ENCODE peak calls at places on chromosomes 13 and 19, in nine cellular contexts. U, E, X, L, K, S, F, N and Q are unnamed samples.

GRCh38 chr19:28292822-28293500 is 920.0 kb downstream of the UQCRFS1 start:
- DNase-seq in U (no peak), E (no peak), X (peak), L (no peak), K (no peak), S (no peak), F (peak), N (no peak), Q (peak)

GRCh38 chr13:62250501-62251175 is 835.0 kb upstream of the PCDH20 start:
- DNase-seq in U (no peak), E (no peak), X (no peak), L (no peak), K (no peak), S (peak), F (no peak), N (no peak), Q (no peak)

GRCh38 chr13:100573121-100573520 is 15.5 kb downstream of the GGACT start:
- DNase-seq in U (peak), E (peak), X (peak), L (peak), K (no peak), S (peak), F (peak), N (peak), Q (peak)

GRCh38 chr13:23615677-23616076 is 45.5 kb downstream of the TNFRSF19 start:
- DNase-seq in U (no peak), E (no peak), X (no peak), L (no peak), K (no peak), S (no peak), F (no peak), N (no peak), Q (no peak)

GRCh38 chr13:27168870-27169525 is 2.6 kb downstream of the USP12 start:
- DNase-seq in U (peak), E (no peak), X (no peak), L (no peak), K (no peak), S (no peak), F (no peak), N (no peak), Q (no peak)

GRCh38 chr13:113205428-113205931 is 3.0 kb downstream of the PCID2 start:
- DNase-seq in U (no peak), E (no peak), X (no peak), L (no peak), K (no peak), S (peak), F (no peak), N (no peak), Q (no peak)

GRCh38 chr19:40576181-40576584 is 490 bp upstream of the SHKBP1 start:
- DNase-seq in U (no peak), E (peak), X (peak), L (no peak), K (no peak), S (no peak), F (no peak), N (no peak), Q (peak)

GRCh38 chr13:48194392-48194754 is 38.6 kb upstream of the ITM2B start:
- DNase-seq in U (peak), E (no peak), X (no peak), L (no peak), K (no peak), S (peak), F (no peak), N (no peak), Q (no peak)

GRCh38 chr19:53102701-53103140 is 501 bp downstream of the ZNF160 start:
- DNase-seq in U (peak), E (peak), X (peak), L (peak), K (no peak), S (peak), F (peak), N (peak), Q (peak)

GRCh38 chr19:18519962-18520847 is 1.7 kb downstream of the ELL start:
- DNase-seq in U (peak), E (peak), X (peak), L (peak), K (peak), S (peak), F (peak), N (peak), Q (peak)

GRCh38 chr13:74529968-74530367 is 395.8 kb upstream of the KLF12 start:
- DNase-seq in U (no peak), E (no peak), X (no peak), L (no peak), K (no peak), S (peak), F (no peak), N (no peak), Q (no peak)

DNA sequence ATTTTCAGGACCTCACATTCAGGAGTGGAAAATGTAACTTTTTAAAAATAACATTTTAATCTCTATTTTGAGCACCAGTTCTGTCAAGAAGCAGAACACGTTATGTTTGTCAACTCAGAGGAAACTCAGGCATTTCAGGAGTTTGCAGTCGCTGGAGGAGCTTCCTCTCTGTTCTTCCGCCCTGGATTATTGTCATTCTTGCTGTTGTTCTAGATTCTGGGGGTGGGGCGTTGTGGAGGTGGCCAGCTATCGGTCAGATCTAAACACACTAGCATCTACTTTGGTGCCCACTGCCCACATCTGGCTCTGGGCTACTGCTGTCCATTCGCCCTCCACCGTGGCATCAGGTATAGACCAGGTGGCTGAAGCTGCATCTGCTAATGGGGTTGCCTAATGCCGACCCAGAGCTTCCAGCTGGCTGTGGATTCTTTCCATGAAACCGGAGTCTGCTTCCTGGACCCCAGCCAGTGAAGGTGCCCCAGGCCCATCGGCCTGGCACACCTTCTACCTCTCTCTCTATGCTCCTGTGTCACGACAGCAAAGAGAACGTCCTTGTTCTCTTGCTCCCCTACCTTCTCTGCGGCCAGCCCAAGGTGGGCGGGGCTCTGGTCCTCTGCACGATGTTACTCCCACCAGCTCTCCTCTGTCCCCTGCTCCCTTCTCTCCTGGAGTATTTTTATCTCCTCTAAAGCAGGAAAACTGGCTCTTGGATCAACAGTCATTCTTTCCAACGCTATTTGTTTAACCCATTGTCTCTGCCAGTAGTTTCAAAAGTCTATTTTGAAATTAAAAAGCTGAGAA is 36.6 kb upstream of the DGKH start:
- DNase-seq in U (no peak), E (no peak), X (no peak), L (peak), K (peak), S (no peak), F (peak), N (peak), Q (peak)
- TF ChIP-seq CTCF in U (no peak), E (no peak), X (no peak), L (no peak), K (no peak), S (no peak), F (no peak), N (no peak), Q (no peak)

DNA sequence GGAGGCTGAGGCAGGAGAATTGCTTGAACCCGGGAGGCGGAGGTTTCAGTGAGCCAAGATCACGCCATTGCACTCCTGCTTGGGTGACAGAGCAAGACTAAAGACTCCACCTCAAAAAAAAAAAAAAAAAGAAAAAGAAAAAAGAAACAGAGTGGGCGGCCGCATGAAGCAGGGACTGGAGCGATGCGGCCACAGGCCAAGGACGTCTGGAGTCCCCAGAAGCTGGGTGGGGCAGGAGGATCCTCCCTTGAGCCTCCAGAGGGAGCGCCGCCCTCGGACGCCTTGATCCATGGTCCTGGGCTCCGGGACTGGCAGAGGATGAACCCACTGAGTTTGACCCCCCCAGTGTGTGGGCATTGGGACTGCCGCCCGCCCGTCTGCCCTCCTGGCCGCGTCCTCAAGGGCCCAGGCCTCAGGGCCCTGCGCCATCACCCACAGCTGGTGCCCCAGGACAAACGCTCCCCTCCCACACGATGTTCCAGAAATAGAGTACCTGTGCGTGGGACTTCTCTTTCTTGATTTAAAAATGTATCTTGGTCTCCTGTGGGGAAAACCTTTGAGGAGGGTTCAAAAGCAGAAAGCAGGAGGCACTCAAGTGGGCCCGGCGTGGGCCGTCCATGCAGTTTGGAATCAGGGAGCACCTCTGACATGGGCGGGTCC is 15.5 kb downstream of the BTBD2 start:
- DNase-seq in U (no peak), E (no peak), X (no peak), L (no peak), K (no peak), S (no peak), F (no peak), N (no peak), Q (no peak)
- TF ChIP-seq CTCF in U (no peak), E (no peak), X (no peak), L (no peak), K (no peak), S (no peak), F (no peak), N (no peak), Q (no peak)

GRCh38 chr19:41990615-41991014 is 3.4 kb downstream of the ATP1A3 start:
- DNase-seq in U (no peak), E (no peak), X (no peak), L (no peak), K (no peak), S (no peak), F (no peak), N (no peak), Q (no peak)
- TF ChIP-seq CTCF in U (no peak), E (no peak), X (no peak), L (no peak), K (no peak), S (no peak), F (no peak), N (no peak), Q (no peak)

DNA sequence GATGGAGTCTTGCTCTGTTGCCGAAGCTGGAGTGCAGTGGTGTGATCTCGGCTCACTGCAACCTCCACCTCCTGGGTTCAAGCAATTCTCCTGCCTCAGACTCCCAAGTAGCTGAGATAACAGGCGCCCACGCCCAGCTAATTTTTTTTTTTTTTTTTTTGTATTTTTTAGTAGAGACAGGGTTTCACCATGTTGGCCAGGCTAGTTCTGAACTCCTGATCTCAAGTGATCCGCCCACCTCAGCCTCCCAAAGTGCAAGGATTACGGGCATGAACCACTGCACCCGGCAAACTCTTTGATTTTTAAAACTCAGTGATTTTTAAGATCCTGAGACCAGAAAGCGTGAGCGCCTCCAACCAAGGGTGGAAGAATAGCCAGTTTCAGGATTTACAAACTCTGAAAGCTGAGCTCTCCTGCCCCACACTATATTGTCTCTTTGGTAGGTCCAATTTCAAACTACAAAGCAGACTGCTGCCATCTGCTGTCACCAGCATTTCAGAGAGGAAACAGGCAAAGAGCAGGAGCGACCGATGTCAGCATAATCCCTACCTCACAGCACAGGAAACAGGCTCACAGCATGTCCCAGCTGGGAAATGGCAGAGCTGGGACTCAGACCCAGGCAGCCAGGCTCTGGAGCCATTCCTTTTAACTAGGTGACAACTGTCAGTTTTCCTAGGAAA is 9.2 kb downstream of the NOSIP start:
- DNase-seq in U (no peak), E (no peak), X (peak), L (peak), K (no peak), S (no peak), F (no peak), N (peak), Q (peak)
- TF ChIP-seq CTCF in U (no peak), E (no peak), X (no peak), L (no peak), K (no peak), S (no peak), F (no peak), N (no peak), Q (peak)

GRCh38 chr19:13038306-13039210 is 43.3 kb downstream of the NFIX start:
- DNase-seq in U (no peak), E (no peak), X (no peak), L (no peak), K (no peak), S (no peak), F (no peak), N (no peak), Q (peak)
- TF ChIP-seq CTCF in U (no peak), E (no peak), X (no peak), L (no peak), K (no peak), S (no peak), F (no peak), N (no peak), Q (peak)

DNA sequence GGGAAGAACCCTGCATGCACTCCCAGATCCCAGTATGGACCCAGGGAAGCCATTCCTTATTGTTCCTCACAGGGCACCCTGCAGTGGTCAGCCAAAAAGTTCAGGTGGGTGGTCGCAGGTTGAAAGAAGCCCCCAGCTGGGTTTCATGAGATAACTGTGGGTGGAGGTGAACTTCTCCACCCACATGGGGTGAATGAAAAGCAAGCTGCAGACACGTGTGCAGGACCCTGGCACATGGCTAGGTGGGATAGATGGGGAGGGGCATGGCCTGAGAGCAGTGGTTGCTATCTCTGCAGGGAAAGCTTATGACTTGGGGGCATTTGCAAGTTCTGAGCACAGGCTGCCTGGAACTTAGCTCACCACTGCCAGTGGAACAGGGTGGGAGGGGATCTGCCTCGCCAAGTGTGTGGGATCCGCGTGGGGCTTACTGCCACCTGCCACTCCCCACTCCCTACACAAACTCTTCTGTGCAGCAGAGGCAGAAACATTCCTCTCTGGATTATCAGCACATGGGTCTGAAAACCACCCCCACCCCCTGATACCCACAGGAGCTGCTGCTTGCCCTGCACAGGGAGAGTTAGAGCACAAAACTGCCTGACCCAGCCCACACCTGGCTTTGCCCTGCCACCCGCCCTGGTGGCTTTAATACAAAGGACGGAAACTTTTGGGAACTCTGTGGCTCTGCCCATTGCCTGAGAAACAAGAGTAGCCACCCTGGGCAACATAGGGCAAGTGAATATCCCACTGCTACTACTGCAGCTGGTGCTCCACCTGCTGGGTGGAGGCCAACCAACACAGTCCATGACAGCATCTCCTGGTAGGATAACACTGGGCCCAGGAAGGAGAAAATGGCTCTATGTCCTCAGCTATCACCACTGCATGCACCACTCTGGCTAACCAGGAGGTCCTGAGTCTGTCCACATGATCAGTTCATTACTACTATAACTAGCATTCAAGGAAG is 24.4 kb downstream of the PLA2G4C start:
- DNase-seq in U (no peak), E (no peak), X (no peak), L (no peak), K (no peak), S (no peak), F (no peak), N (no peak), Q (peak)
- TF ChIP-seq CTCF in U (no peak), E (no peak), X (no peak), L (no peak), K (no peak), S (peak), F (no peak), N (no peak), Q (peak)

GRCh38 chr19:22882797-22883196 is 50.7 kb downstream of the ZNF723 start:
- DNase-seq in U (peak), E (no peak), X (no peak), L (no peak), K (no peak), S (peak), F (no peak), N (no peak), Q (no peak)
- TF ChIP-seq CTCF in U (peak), E (no peak), X (no peak), L (peak), K (peak), S (peak), F (no peak), N (no peak), Q (peak)

GRCh38 chr13:30855569-30855968 is 50.5 kb upstream of the MEDAG start:
- DNase-seq in U (no peak), E (no peak), X (no peak), L (no peak), K (no peak), S (no peak), F (no peak), N (no peak), Q (no peak)
- TF ChIP-seq CTCF in U (no peak), E (no peak), X (no peak), L (no peak), K (no peak), S (no peak), F (no peak), N (no peak), Q (no peak)